ENCODE peak calls at places on chromosomes 7 and 10, in nine cellular contexts. One of them, this sample, is unnamed.

GRCh38 chr10:69679736-69680135 is 49.7 kb downstream of the FAM241B start:
- DNase-seq in stimulated activated CD4-positive, alpha-beta T cell treated with anti-CD3 and anti-CD28 coated beads, Interleukin-15, amount 100 ng/mL, for 1 hour: no peak
- DNase-seq in HCT116: no peak
- DNase-seq in NCI-H2081: no peak
- DNase-seq in Karpas-422: no peak
- DNase-seq in naive thymus-derived CD4-positive, alpha-beta T cell: no peak
- DNase-seq in HFFc6: no peak
- DNase-seq in GM03348: no peak
- DNase-seq in kidney glomerular epithelial cell: no peak
- DNase-seq in this sample: no peak

GRCh38 chr7:28654111-28654510 is 241.8 kb downstream of the CREB5 start:
- DNase-seq in stimulated activated CD4-positive, alpha-beta T cell treated with anti-CD3 and anti-CD28 coated beads, Interleukin-15, amount 100 ng/mL, for 1 hour: no peak
- DNase-seq in HCT116: no peak
- DNase-seq in NCI-H2081: no peak
- DNase-seq in Karpas-422: no peak
- DNase-seq in naive thymus-derived CD4-positive, alpha-beta T cell: no peak
- DNase-seq in HFFc6: no peak
- DNase-seq in GM03348: no peak
- DNase-seq in kidney glomerular epithelial cell: no peak
- DNase-seq in this sample: no peak

GRCh38 chr7:117705630-117706029 is 167.6 kb downstream of the CTTNBP2 start:
- DNase-seq in stimulated activated CD4-positive, alpha-beta T cell treated with anti-CD3 and anti-CD28 coated beads, Interleukin-15, amount 100 ng/mL, for 1 hour: no peak
- DNase-seq in HCT116: no peak
- DNase-seq in NCI-H2081: no peak
- DNase-seq in Karpas-422: no peak
- DNase-seq in naive thymus-derived CD4-positive, alpha-beta T cell: no peak
- DNase-seq in HFFc6: no peak
- DNase-seq in GM03348: no peak
- DNase-seq in kidney glomerular epithelial cell: no peak
- DNase-seq in this sample: no peak

GRCh38 chr7:24406053-24406561 is 122.1 kb downstream of the NPY start:
- DNase-seq in stimulated activated CD4-positive, alpha-beta T cell treated with anti-CD3 and anti-CD28 coated beads, Interleukin-15, amount 100 ng/mL, for 1 hour: no peak
- DNase-seq in HCT116: no peak
- DNase-seq in NCI-H2081: no peak
- DNase-seq in Karpas-422: no peak
- DNase-seq in naive thymus-derived CD4-positive, alpha-beta T cell: no peak
- DNase-seq in HFFc6: no peak
- DNase-seq in GM03348: no peak
- DNase-seq in kidney glomerular epithelial cell: no peak
- DNase-seq in this sample: no peak

GRCh38 chr10:87761892-87762291 is 56.1 kb downstream of the ATAD1 start:
- DNase-seq in stimulated activated CD4-positive, alpha-beta T cell treated with anti-CD3 and anti-CD28 coated beads, Interleukin-15, amount 100 ng/mL, for 1 hour: no peak
- DNase-seq in HCT116: peak
- DNase-seq in NCI-H2081: no peak
- DNase-seq in Karpas-422: no peak
- DNase-seq in naive thymus-derived CD4-positive, alpha-beta T cell: no peak
- DNase-seq in HFFc6: peak
- DNase-seq in GM03348: peak
- DNase-seq in kidney glomerular epithelial cell: no peak
- DNase-seq in this sample: peak

GRCh38 chr10:75730847-75731246 is 299.4 kb downstream of the LRMDA start:
- DNase-seq in stimulated activated CD4-positive, alpha-beta T cell treated with anti-CD3 and anti-CD28 coated beads, Interleukin-15, amount 100 ng/mL, for 1 hour: no peak
- DNase-seq in HCT116: no peak
- DNase-seq in NCI-H2081: no peak
- DNase-seq in Karpas-422: no peak
- DNase-seq in naive thymus-derived CD4-positive, alpha-beta T cell: no peak
- DNase-seq in HFFc6: no peak
- DNase-seq in GM03348: no peak
- DNase-seq in kidney glomerular epithelial cell: no peak
- DNase-seq in this sample: no peak

GRCh38 chr7:44132039-44132438 is 8.7 kb upstream of the POLD2 start:
- DNase-seq in stimulated activated CD4-positive, alpha-beta T cell treated with anti-CD3 and anti-CD28 coated beads, Interleukin-15, amount 100 ng/mL, for 1 hour: no peak
- DNase-seq in HCT116: no peak
- DNase-seq in NCI-H2081: no peak
- DNase-seq in Karpas-422: no peak
- DNase-seq in naive thymus-derived CD4-positive, alpha-beta T cell: no peak
- DNase-seq in HFFc6: no peak
- DNase-seq in GM03348: peak
- DNase-seq in kidney glomerular epithelial cell: peak
- DNase-seq in this sample: no peak

GRCh38 chr10:23340346-23340745 is 4.3 kb downstream of the C10orf67 start:
- DNase-seq in stimulated activated CD4-positive, alpha-beta T cell treated with anti-CD3 and anti-CD28 coated beads, Interleukin-15, amount 100 ng/mL, for 1 hour: no peak
- DNase-seq in HCT116: no peak
- DNase-seq in NCI-H2081: no peak
- DNase-seq in Karpas-422: no peak
- DNase-seq in naive thymus-derived CD4-positive, alpha-beta T cell: no peak
- DNase-seq in HFFc6: no peak
- DNase-seq in GM03348: no peak
- DNase-seq in kidney glomerular epithelial cell: no peak
- DNase-seq in this sample: no peak

GRCh38 chr7:101712652-101713051 is 83.6 kb upstream of the MYL10 start:
- DNase-seq in stimulated activated CD4-positive, alpha-beta T cell treated with anti-CD3 and anti-CD28 coated beads, Interleukin-15, amount 100 ng/mL, for 1 hour: no peak
- DNase-seq in HCT116: no peak
- DNase-seq in NCI-H2081: no peak
- DNase-seq in Karpas-422: no peak
- DNase-seq in naive thymus-derived CD4-positive, alpha-beta T cell: no peak
- DNase-seq in HFFc6: no peak
- DNase-seq in GM03348: no peak
- DNase-seq in kidney glomerular epithelial cell: no peak
- DNase-seq in this sample: no peak

GRCh38 chr7:135933509-135934188 is 43.5 kb downstream of the MTPN start:
- DNase-seq in stimulated activated CD4-positive, alpha-beta T cell treated with anti-CD3 and anti-CD28 coated beads, Interleukin-15, amount 100 ng/mL, for 1 hour: no peak
- DNase-seq in HCT116: no peak
- DNase-seq in NCI-H2081: no peak
- DNase-seq in Karpas-422: no peak
- DNase-seq in naive thymus-derived CD4-positive, alpha-beta T cell: no peak
- DNase-seq in HFFc6: no peak
- DNase-seq in GM03348: no peak
- DNase-seq in kidney glomerular epithelial cell: no peak
- DNase-seq in this sample: no peak

GRCh38 chr10:32961892-32962369 is 3.9 kb upstream of the ITGB1 start:
- DNase-seq in stimulated activated CD4-positive, alpha-beta T cell treated with anti-CD3 and anti-CD28 coated beads, Interleukin-15, amount 100 ng/mL, for 1 hour: no peak
- DNase-seq in HCT116: peak
- DNase-seq in NCI-H2081: no peak
- DNase-seq in Karpas-422: no peak
- DNase-seq in naive thymus-derived CD4-positive, alpha-beta T cell: no peak
- DNase-seq in HFFc6: peak
- DNase-seq in GM03348: peak
- DNase-seq in kidney glomerular epithelial cell: peak
- DNase-seq in this sample: peak